ENCODE peak calls at places on chromosomes 13 and 19, in eight cellular contexts. One of them, this sample, is unnamed.

GRCh38 chr19:11581740-11582139 is 4.3 kb upstream of the ACP5 start:
- DNase-seq in PC-3: no peak
- DNase-seq in Karpas-422: peak; percentile 96
- DNase-seq in neural progenitor cell: no peak
- DNase-seq in OCI-LY7: peak; percentile 92
- DNase-seq in hepatocyte: no peak
- DNase-seq in HCT116: no peak
- DNase-seq in GM23248: peak; percentile 71
- DNase-seq in this sample: no peak

GRCh38 chr19:54023191-54023590 is 31.8 kb downstream of the CACNG6 start:
- DNase-seq in hepatocyte: no peak
- DNase-seq in Karpas-422: no peak
- DNase-seq in HCT116: no peak
- DNase-seq in GM23248: no peak
- DNase-seq in neural progenitor cell: no peak
- DNase-seq in PC-3: no peak
- DNase-seq in OCI-LY7: no peak
- DNase-seq in this sample: no peak

GRCh38 chr13:53200498-53201453 is 172.2 kb downstream of the OLFM4 start:
- DNase-seq in PC-3: no peak
- DNase-seq in HCT116: no peak
- DNase-seq in GM23248: peak; percentile 63
- DNase-seq in Karpas-422: no peak
- DNase-seq in hepatocyte: peak; percentile 89
- DNase-seq in OCI-LY7: no peak
- DNase-seq in neural progenitor cell: peak; percentile 96
- DNase-seq in this sample: no peak

GRCh38 chr19:44602071-44602470 is 11.3 kb upstream of the IGSF23 start:
- DNase-seq in HCT116: no peak
- DNase-seq in OCI-LY7: no peak
- DNase-seq in hepatocyte: peak; percentile 62
- DNase-seq in PC-3: no peak
- DNase-seq in GM23248: no peak
- DNase-seq in neural progenitor cell: no peak
- DNase-seq in Karpas-422: no peak
- DNase-seq in this sample: peak; percentile 75

GRCh38 chr13:59747529-59747928 is 416.2 kb downstream of the DIAPH3 start:
- DNase-seq in OCI-LY7: peak; percentile 7
- DNase-seq in GM23248: no peak
- DNase-seq in neural progenitor cell: peak; percentile 7
- DNase-seq in HCT116: peak; percentile 3
- DNase-seq in hepatocyte: no peak
- DNase-seq in PC-3: peak; percentile 2
- DNase-seq in Karpas-422: peak; percentile 78
- DNase-seq in this sample: no peak

GRCh38 chr13:105121221-105121620 is 1414.2 kb downstream of the EFNB2 start:
- DNase-seq in GM23248: no peak
- DNase-seq in hepatocyte: no peak
- DNase-seq in OCI-LY7: no peak
- DNase-seq in Karpas-422: no peak
- DNase-seq in HCT116: no peak
- DNase-seq in neural progenitor cell: no peak
- DNase-seq in PC-3: no peak
- DNase-seq in this sample: no peak

GRCh38 chr13:99371956-99372355 is 64.8 kb upstream of the GPR183 start:
- DNase-seq in neural progenitor cell: no peak
- DNase-seq in Karpas-422: no peak
- DNase-seq in PC-3: no peak
- DNase-seq in GM23248: no peak
- DNase-seq in HCT116: no peak
- DNase-seq in OCI-LY7: no peak
- DNase-seq in hepatocyte: no peak
- DNase-seq in this sample: no peak

GRCh38 chr19:42134671-42135070 is 2.4 kb upstream of the POU2F2 start:
- DNase-seq in PC-3: no peak
- DNase-seq in Karpas-422: no peak
- DNase-seq in GM23248: no peak
- DNase-seq in HCT116: no peak
- DNase-seq in OCI-LY7: no peak
- DNase-seq in neural progenitor cell: no peak
- DNase-seq in hepatocyte: no peak
- DNase-seq in this sample: no peak

GRCh38 chr19:17611462-17612244 is 56.2 kb downstream of the COLGALT1 start:
- DNase-seq in HCT116: no peak
- DNase-seq in Karpas-422: no peak
- DNase-seq in hepatocyte: no peak
- DNase-seq in PC-3: no peak
- DNase-seq in neural progenitor cell: no peak
- DNase-seq in GM23248: no peak
- DNase-seq in OCI-LY7: peak; percentile 75
- DNase-seq in this sample: no peak

GRCh38 chr13:90800082-90800746 is 547.3 kb upstream of the MIR17HG start:
- DNase-seq in HCT116: no peak
- DNase-seq in Karpas-422: no peak
- DNase-seq in GM23248: no peak
- DNase-seq in neural progenitor cell: no peak
- DNase-seq in hepatocyte: peak; percentile 10
- DNase-seq in PC-3: no peak
- DNase-seq in OCI-LY7: no peak
- DNase-seq in this sample: no peak

GRCh38 chr19:46967578-46968018 is 52.0 kb upstream of the NPAS1 start:
- DNase-seq in Karpas-422: no peak
- DNase-seq in HCT116: no peak
- DNase-seq in GM23248: peak; percentile 57
- DNase-seq in PC-3: no peak
- DNase-seq in OCI-LY7: no peak
- DNase-seq in hepatocyte: no peak
- DNase-seq in neural progenitor cell: no peak
- DNase-seq in this sample: no peak

DNA sequence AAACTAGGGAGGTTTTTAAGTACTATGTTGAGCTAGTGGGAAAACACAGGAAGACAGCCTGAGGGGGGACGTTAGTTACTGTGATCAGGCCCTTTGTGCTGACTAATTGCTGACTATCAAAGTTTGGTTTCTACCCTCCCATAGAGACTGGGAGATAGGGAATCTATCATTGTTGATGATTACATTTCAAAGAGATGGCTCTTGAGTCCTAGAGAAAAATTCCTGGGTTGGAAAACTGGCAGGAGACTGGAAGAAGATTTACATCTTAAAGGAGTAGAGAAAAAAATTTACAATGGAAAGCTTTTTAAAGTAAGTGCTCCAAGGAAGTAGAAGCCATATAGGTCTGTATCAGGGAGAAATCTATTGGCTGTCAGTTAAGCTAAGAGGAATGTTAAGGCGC is 522.0 kb upstream of the KLHL1 start:
- DNase-seq in HCT116: no peak
- DNase-seq in OCI-LY7: no peak
- DNase-seq in PC-3: peak; percentile 3
- DNase-seq in hepatocyte: no peak
- DNase-seq in neural progenitor cell: no peak
- DNase-seq in Karpas-422: no peak
- DNase-seq in GM23248: no peak
- DNase-seq in this sample: no peak
- H2AFZ ChIP-seq in HCT116: no peak overlapping the region
- H2AFZ ChIP-seq in OCI-LY7: no peak overlapping the region
- H2AFZ ChIP-seq in PC-3: no peak overlapping the region
- H2AFZ ChIP-seq in hepatocyte: no peak overlapping the region
- H2AFZ ChIP-seq in neural progenitor cell: peak overlapping the region; percentile 50
- H2AFZ ChIP-seq in Karpas-422: no peak overlapping the region
- H2AFZ ChIP-seq in GM23248: no peak overlapping the region
- H2AFZ ChIP-seq in this sample: peak overlapping the region; percentile 11

DNA sequence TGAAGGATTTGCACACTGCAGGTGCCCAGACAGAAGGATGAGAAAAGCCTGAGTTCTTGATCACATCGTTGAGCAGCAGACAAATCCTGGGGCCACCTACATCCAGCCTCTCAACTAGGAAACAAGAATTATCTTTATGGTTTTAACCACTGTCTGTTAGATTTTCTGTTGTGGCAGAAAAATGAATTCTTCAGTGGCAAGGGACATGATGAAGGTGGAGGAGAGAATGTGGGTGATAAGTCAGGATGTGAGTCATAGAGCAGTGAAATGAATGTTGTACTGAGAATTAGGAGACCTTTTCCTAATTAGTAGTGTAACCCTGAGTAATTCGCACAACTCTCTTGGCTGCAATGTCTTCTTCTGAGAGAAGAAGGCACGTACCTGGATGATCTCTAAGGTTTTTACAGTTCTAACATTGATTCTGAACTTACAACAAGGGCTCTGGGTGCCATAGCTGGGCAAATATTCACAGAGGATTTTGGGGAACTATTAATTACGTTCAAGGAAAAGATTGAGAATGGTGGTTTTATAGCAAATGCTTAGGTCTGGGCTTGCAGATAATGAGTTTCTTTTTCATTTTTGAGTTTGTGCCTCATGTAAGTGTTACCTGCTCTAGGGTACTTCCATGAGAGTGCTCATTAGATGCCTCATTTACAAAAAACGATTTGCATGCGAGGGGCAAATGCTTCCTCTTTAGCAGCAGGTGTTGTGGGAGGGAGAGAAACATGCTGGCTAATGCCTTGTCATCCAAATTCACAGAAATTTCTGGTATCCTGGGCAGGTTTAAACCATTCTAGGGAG is 111.0 kb upstream of the KL start:
- DNase-seq in hepatocyte: no peak
- DNase-seq in HCT116: no peak
- DNase-seq in OCI-LY7: no peak
- DNase-seq in GM23248: peak; percentile 67
- DNase-seq in Karpas-422: peak; percentile 74
- DNase-seq in PC-3: peak; percentile 20
- DNase-seq in neural progenitor cell: no peak
- DNase-seq in this sample: peak; percentile 33
- H3K27ac ChIP-seq in hepatocyte: no peak overlapping the region
- H3K27ac ChIP-seq in HCT116: no peak overlapping the region
- H3K27ac ChIP-seq in OCI-LY7: no peak overlapping the region
- H3K27ac ChIP-seq in GM23248: no peak overlapping the region
- H3K27ac ChIP-seq in Karpas-422: no peak overlapping the region
- H3K27ac ChIP-seq in PC-3: peak overlapping the region; percentile 31
- H3K27ac ChIP-seq in neural progenitor cell: no peak overlapping the region
- H3K27ac ChIP-seq in this sample: no peak overlapping the region

DNA sequence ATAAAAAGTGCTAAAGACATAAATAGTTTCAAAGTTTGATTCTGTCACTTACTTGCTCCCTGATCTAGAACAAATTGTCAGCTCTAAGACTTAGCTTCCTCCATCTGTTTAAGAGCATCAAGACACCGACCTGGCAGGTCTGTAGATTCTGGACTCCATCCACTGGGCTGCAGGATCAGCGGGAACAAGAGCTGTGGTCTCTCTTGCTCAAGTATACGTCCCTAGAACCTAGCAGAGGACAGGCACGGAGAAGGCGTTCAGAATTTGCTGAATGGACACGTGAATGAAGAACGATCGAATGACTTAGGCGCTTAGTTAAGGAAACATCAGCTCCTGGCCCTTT is 1.1 kb downstream of the DZIP1 start:
- DNase-seq in neural progenitor cell: peak; percentile 53
- DNase-seq in Karpas-422: no peak
- DNase-seq in hepatocyte: peak; percentile 16
- DNase-seq in HCT116: no peak
- DNase-seq in GM23248: peak; percentile 58
- DNase-seq in OCI-LY7: no peak
- DNase-seq in PC-3: no peak
- DNase-seq in this sample: peak; percentile 57
- H3K4me3 ChIP-seq in neural progenitor cell: peak overlapping the region; percentile 59
- H3K4me3 ChIP-seq in Karpas-422: no peak overlapping the region
- H3K4me3 ChIP-seq in hepatocyte: peak overlapping the region; percentile 88
- H3K4me3 ChIP-seq in HCT116: no peak overlapping the region
- H3K4me3 ChIP-seq in GM23248: peak overlapping the region; percentile 79
- H3K4me3 ChIP-seq in OCI-LY7: no peak overlapping the region
- H3K4me3 ChIP-seq in PC-3: no peak overlapping the region
- H3K4me3 ChIP-seq in this sample: peak overlapping the region; percentile 71

GRCh38 chr13:85710545-85710944 is 88.7 kb downstream of the SLITRK6 start:
- DNase-seq in Karpas-422: no peak
- DNase-seq in neural progenitor cell: no peak
- DNase-seq in OCI-LY7: no peak
- DNase-seq in HCT116: no peak
- DNase-seq in PC-3: no peak
- DNase-seq in hepatocyte: no peak
- DNase-seq in GM23248: no peak
- DNase-seq in this sample: no peak

GRCh38 chr13:85709721-85710120 is 89.5 kb downstream of the SLITRK6 start:
- DNase-seq in neural progenitor cell: no peak
- DNase-seq in hepatocyte: no peak
- DNase-seq in GM23248: no peak
- DNase-seq in PC-3: peak; percentile 57
- DNase-seq in HCT116: no peak
- DNase-seq in Karpas-422: no peak
- DNase-seq in OCI-LY7: no peak
- DNase-seq in this sample: no peak

DNA sequence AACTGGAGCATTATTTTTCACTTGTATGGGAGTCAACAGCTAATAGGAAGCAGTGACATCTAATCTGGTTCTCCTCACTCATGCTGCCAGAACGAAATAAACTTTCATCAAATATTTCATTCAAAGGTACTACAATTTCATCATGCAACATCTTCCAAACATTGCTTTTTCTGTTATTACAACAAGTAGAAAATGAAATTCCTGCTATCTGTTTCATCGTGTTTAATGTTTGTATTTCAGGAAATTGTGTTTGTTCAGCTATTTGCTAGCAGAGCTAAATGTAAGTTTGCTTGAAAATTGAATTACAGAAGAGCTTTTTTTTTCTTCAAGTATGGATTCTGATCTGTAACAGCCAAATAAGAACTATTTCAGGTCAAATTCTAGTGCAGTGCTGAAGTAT is 90.1 kb downstream of the SLITRK6 start:
- DNase-seq in OCI-LY7: no peak
- DNase-seq in HCT116: no peak
- DNase-seq in PC-3: peak; percentile 21
- DNase-seq in Karpas-422: no peak
- DNase-seq in neural progenitor cell: no peak
- DNase-seq in hepatocyte: no peak
- DNase-seq in GM23248: no peak
- DNase-seq in this sample: no peak
- H2AFZ ChIP-seq in OCI-LY7: no peak overlapping the region
- H2AFZ ChIP-seq in HCT116: no peak overlapping the region
- H2AFZ ChIP-seq in PC-3: peak overlapping the region; percentile 56
- H2AFZ ChIP-seq in Karpas-422: peak overlapping the region; percentile 44
- H2AFZ ChIP-seq in neural progenitor cell: no peak overlapping the region
- H2AFZ ChIP-seq in hepatocyte: no peak overlapping the region
- H2AFZ ChIP-seq in GM23248: no peak overlapping the region
- H2AFZ ChIP-seq in this sample: no peak overlapping the region

This sample was measured in mammary epithelial cell.